ENCODE peak calls at places on chromosomes 6 and 20, in ten cellular contexts. X is spleen; B is pancreas; E is kidney; I is CD4-positive, CD25-positive, alpha-beta regulatory T cell; H is fibroblast of lung; Y is OCI-LY7; F is adrenal gland; T is CD4-positive, alpha-beta memory T cell; M is prostate gland. A is an unnamed sample.

GRCh38 chr6:41058783-41059181 is 5.8 kb downstream of the APOBEC2 start:
- DNase-seq in X (no peak), B (no peak), E (no peak), I (no peak), H (no peak), Y (no peak), F (no peak), T (no peak), M (no peak), A (no peak)

GRCh38 chr6:91155129-91155528 is 568.3 kb upstream of the MAP3K7 start:
- DNase-seq in X (no peak), B (no peak), E (no peak), I (no peak), H (no peak), Y (no peak), F (no peak), T (no peak), M (no peak), A (no peak)

GRCh38 chr20:19995220-19995863 is 21.8 kb upstream of the NAA20 start:
- DNase-seq in X (no peak), B (no peak), E (no peak), I (peak; percentile 34), H (peak; percentile 59), Y (peak; percentile 57), F (no peak), T (peak; percentile 47), M (peak; percentile 24), A (no peak)

GRCh38 chr6:160430741-160431140 is 82.6 kb downstream of the SLC22A3 start:
- DNase-seq in X (no peak), B (no peak), E (no peak), I (no peak), H (no peak), Y (no peak), F (peak; percentile 72), T (no peak), M (no peak), A (no peak)

GRCh38 chr6:97697450-97697849 is 414.4 kb upstream of the MMS22L start:
- DNase-seq in X (no peak), B (no peak), E (no peak), I (no peak), H (peak; percentile 86), Y (no peak), F (no peak), T (no peak), M (no peak), A (no peak)

GRCh38 chr20:13401596-13401995 is 180.5 kb downstream of the ISM1 start:
- DNase-seq in X (no peak), B (no peak), E (no peak), I (no peak), H (no peak), Y (no peak), F (no peak), T (no peak), M (no peak), A (no peak)

GRCh38 chr6:41581381-41581991 is 35.3 kb downstream of the FOXP4 start:
- DNase-seq in X (no peak), B (no peak), E (no peak), I (no peak), H (peak; percentile 93), Y (no peak), F (peak; percentile 73), T (no peak), M (no peak), A (peak; percentile 29)

GRCh38 chr6:155943635-155944034 is 488.0 kb upstream of the NOX3 start:
- DNase-seq in X (no peak), B (no peak), E (no peak), I (no peak), H (peak; percentile 11), Y (no peak), F (no peak), T (no peak), M (no peak), A (no peak)

GRCh38 chr20:4894981-4895381 is 106.3 kb downstream of the SLC23A2 start:
- DNase-seq in X (no peak), B (no peak), E (no peak), I (no peak), H (no peak), Y (peak; percentile 29), F (peak; percentile 51), T (no peak), M (no peak), A (no peak)

GRCh38 chr20:61244213-61244612 is 7.8 kb upstream of the CDH4 start:
- DNase-seq in X (no peak), B (no peak), E (no peak), I (no peak), H (no peak), Y (no peak), F (no peak), T (no peak), M (no peak), A (no peak)

GRCh38 chr20:4060054-4060795 is 44.9 kb upstream of the RNF24 start:
- DNase-seq in X (peak; percentile 85), B (peak; percentile 68), E (peak; percentile 83), I (no peak), H (no peak), Y (no peak), F (no peak), T (no peak), M (peak; percentile 94), A (peak; percentile 88)

GRCh38 chr20:53834749-53835148 is 235.6 kb downstream of the BCAS1 start:
- DNase-seq in X (no peak), B (no peak), E (no peak), I (no peak), H (no peak), Y (peak; percentile 42), F (no peak), T (no peak), M (no peak), A (no peak)

GRCh38 chr6:44466955-44467354 is 79.4 kb downstream of the CDC5L start:
- DNase-seq in X (no peak), B (no peak), E (no peak), I (no peak), H (no peak), Y (no peak), F (no peak), T (no peak), M (no peak), A (no peak)

GRCh38 chr6:112007805-112008204 is 46.1 kb upstream of the CCN6 start:
- DNase-seq in X (no peak), B (no peak), E (no peak), I (no peak), H (peak; percentile 53), Y (no peak), F (peak; percentile 64), T (no peak), M (no peak), A (peak; percentile 18)

GRCh38 chr6:142222022-142222421 is 75.0 kb downstream of the VTA1 start:
- DNase-seq in X (no peak), B (no peak), E (no peak), I (no peak), H (no peak), Y (no peak), F (no peak), T (no peak), M (no peak), A (no peak)
- H3K4me1 ChIP-seq in X (no peaks in the 10 kb centered on the region), B (no peaks in the 10 kb centered on the region), E (no peaks in the 10 kb centered on the region), I (no peaks in the 10 kb centered on the region), H (no peaks in the 10 kb centered on the region), Y (no peaks in the 10 kb centered on the region), F (no peaks in the 10 kb centered on the region), T (no peaks in the 10 kb centered on the region), M (no peaks in the 10 kb centered on the region), A (no peaks in the 10 kb centered on the region)

GRCh38 chr20:48098866-48099265 is 313.6 kb upstream of the SULF2 start:
- DNase-seq in X (no peak), B (no peak), E (no peak), I (no peak), H (peak; percentile 45), Y (no peak), F (no peak), T (no peak), M (no peak), A (no peak)
- H3K4me1 ChIP-seq in X (no peaks in the 10 kb centered on the region), B (peaks cover 3% of the 10 kb centered on the region), E (no peaks in the 10 kb centered on the region), I (no peaks in the 10 kb centered on the region), H (no peaks in the 10 kb centered on the region), Y (no peaks in the 10 kb centered on the region), F (no peaks in the 10 kb centered on the region), T (no peaks in the 10 kb centered on the region), M (no peaks in the 10 kb centered on the region), A (no peaks in the 10 kb centered on the region)

GRCh38 chr6:83860347-83860731 is 850 bp downstream of the CYB5R4 start:
- DNase-seq in X (no peak), B (no peak), E (no peak), I (no peak), H (no peak), Y (no peak), F (no peak), T (no peak), M (no peak), A (no peak)

GRCh38 chr6:83867043-83867442 is 7.6 kb downstream of the CYB5R4 start:
- DNase-seq in X (no peak), B (no peak), E (no peak), I (no peak), H (no peak), Y (no peak), F (no peak), T (no peak), M (no peak), A (no peak)

GRCh38 chr6:83859410-83860346 is at the start of gene CYB5R4:
- DNase-seq in X (peak; percentile 99), B (peak; percentile 97), E (peak; percentile 98), I (peak; percentile 93), H (peak; percentile 94), Y (peak; percentile 94), F (peak; percentile 97), T (peak; percentile 94), M (peak; percentile 94), A (peak; percentile 97)

GRCh38 chr6:83861077-83861476 is 1.6 kb downstream of the CYB5R4 start:
- DNase-seq in X (no peak), B (no peak), E (no peak), I (no peak), H (no peak), Y (no peak), F (no peak), T (no peak), M (no peak), A (no peak)

DNA sequence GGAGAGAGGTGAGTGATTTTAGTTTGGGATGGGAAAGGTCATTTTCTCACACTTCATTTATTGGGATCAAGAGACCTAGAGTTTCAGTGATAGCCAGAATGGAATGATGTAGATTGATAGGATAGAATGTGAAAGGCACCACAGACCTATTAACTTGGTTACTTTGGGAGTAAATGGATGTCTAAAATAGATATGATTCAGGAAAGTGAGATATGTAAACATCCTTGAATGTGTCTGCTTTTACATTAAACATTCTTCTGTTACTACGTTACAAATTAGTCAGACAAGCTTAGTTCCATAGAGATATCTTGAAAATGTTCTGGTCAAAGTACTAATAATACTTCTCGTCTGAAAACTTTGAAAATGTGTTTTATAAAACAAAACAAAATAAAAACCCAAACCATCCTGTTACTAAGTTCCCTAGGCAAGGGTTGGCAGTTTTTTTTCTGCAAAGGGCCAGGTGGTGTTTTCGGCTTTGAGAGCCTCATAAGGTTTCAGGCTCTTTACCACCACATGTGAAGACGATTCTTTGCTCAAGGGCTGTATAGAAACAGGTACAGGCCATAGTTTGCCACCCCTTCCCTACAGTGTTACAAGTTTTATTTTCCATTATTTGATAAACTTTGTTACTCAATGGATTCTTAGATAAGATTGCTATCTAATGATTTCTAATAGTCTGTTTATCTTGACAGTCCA is 3.4 kb downstream of the CYB5R4 start:
- DNase-seq in X (no peak), B (no peak), E (no peak), I (no peak), H (peak; percentile 35), Y (peak; percentile 50), F (no peak), T (no peak), M (no peak), A (no peak)
- H3K4me1 ChIP-seq in X (peaks cover 18% of the 10 kb centered on the region), B (peaks cover 13% of the 10 kb centered on the region), E (no peaks in the 10 kb centered on the region), I (peaks cover 32% of the 10 kb centered on the region), H (peaks cover 2% of the 10 kb centered on the region), Y (peaks cover 33% of the 10 kb centered on the region), F (peaks cover 18% of the 10 kb centered on the region), T (peaks cover 22% of the 10 kb centered on the region), M (no peaks in the 10 kb centered on the region), A (peaks cover 16% of the 10 kb centered on the region)

GRCh38 chr20:50029697-50030428 is 47.1 kb downstream of the SNAI1 start:
- DNase-seq in X (no peak), B (no peak), E (peak; percentile 90), I (no peak), H (peak; percentile 97), Y (no peak), F (peak; percentile 92), T (no peak), M (no peak), A (no peak)
- H3K4me1 ChIP-seq in X (peaks cover 5% of the 10 kb centered on the region), B (no peaks in the 10 kb centered on the region), E (peaks cover 5% of the 10 kb centered on the region), I (no peaks in the 10 kb centered on the region), H (peaks cover 28% of the 10 kb centered on the region), Y (no peaks in the 10 kb centered on the region), F (peaks cover 57% of the 10 kb centered on the region), T (no peaks in the 10 kb centered on the region), M (no peaks in the 10 kb centered on the region), A (no peaks in the 10 kb centered on the region)